ENCODE peak calls at places on chromosome 10, in eight cellular contexts. R is GM10248; B is HTR-8/SVneo; P is stimulated activated CD4-positive, alpha-beta T cell treated with anti-CD3 and anti-CD28 coated beads, Interleukin-1b, Interleukin-23, amount 100 ng/mL, for 24 hours; W is left lobe of liver; L is fibroblast of the aortic adventitia; N is lower leg skin; X is HFF-Myc. F is an unnamed sample.

GRCh38 chr10:91629715-91630549 is 2.9 kb downstream of the PPP1R3C start:
- DNase-seq in N (no peak), X (no peak), P (no peak), B (no peak), L (no peak), R (no peak), W (no peak), F (no peak)

GRCh38 chr10:119543814-119544642 is 1.5 kb upstream of the RGS10 start:
- DNase-seq in B (no peak), P (no peak), R (no peak), W (peak), N (no peak), L (peak), X (no peak), F (no peak)

GRCh38 chr10:131211146-131211545 is 100.4 kb downstream of the TCERG1L start:
- DNase-seq in W (no peak), L (no peak), R (no peak), X (no peak), B (no peak), N (peak), P (no peak), F (peak)

GRCh38 chr10:19788075-19788686 is 28.1 kb upstream of the PLXDC2 start:
- DNase-seq in R (peak), W (no peak), P (no peak), N (no peak), L (peak), B (no peak), X (peak), F (no peak)

GRCh38 chr10:34475222-34475621 is 339.9 kb downstream of the PARD3 start:
- DNase-seq in N (no peak), L (peak), B (no peak), X (no peak), W (no peak), P (no peak), R (no peak), F (no peak)

GRCh38 chr10:103353281-103353680 is 2.3 kb upstream of the PCGF6 start:
- DNase-seq in P (no peak), W (no peak), X (no peak), N (no peak), B (no peak), L (no peak), R (no peak), F (no peak)

GRCh38 chr10:28241766-28242399 is 61.0 kb downstream of the MPP7 start:
- DNase-seq in W (no peak), P (peak), L (peak), N (no peak), X (peak), B (peak), R (peak), F (no peak)

GRCh38 chr10:14918964-14919363 is 34.9 kb downstream of the DCLRE1C start:
- DNase-seq in P (no peak), R (no peak), X (no peak), B (no peak), W (no peak), N (no peak), L (no peak), F (no peak)

GRCh38 chr10:96548589-96548988 is 34.9 kb upstream of the TLL2 start:
- DNase-seq in R (no peak), B (no peak), N (no peak), W (no peak), P (no peak), L (no peak), X (no peak), F (no peak)

GRCh38 chr10:50395279-50395678 is 144.0 kb upstream of the ASAH2 start:
- DNase-seq in P (no peak), R (no peak), L (peak), N (no peak), B (no peak), X (no peak), W (peak), F (no peak)